ENCODE peak calls at places on chromosomes 16 and 17, in six cellular contexts. Y is heart right ventricle; D is GM23338; R is right cardiac atrium; S is PC-9; O is naive thymus-derived CD4-positive, alpha-beta T cell. I is an unnamed sample. For H3K4me1, the result is how much of the 10 kb centered on the place peaks cover.

GRCh38 chr17:75454193-75454592 is 2.2 kb upstream of the TMEM94 start:
- DNase-seq in Y (no peak), D (no peak), R (no peak), S (no peak), O (no peak), I (no peak)

GRCh38 chr17:63124958-63125357 is 158.9 kb downstream of the TANC2 start:
- DNase-seq in Y (no peak), D (no peak), R (no peak), S (no peak), O (no peak), I (no peak)

GRCh38 chr16:14028207-14028606 is 42.9 kb upstream of the MRTFB start:
- DNase-seq in Y (no peak), D (no peak), R (no peak), S (peak), O (no peak), I (no peak)

GRCh38 chr16:442976-443375 is 17.5 kb downstream of the RAB11FIP3 start:
- DNase-seq in Y (no peak), D (no peak), R (no peak), S (no peak), O (no peak), I (no peak)

GRCh38 chr16:84410361-84411138 is 42.2 kb downstream of the ATP2C2 start:
- DNase-seq in Y (no peak), D (no peak), R (no peak), S (peak), O (no peak), I (no peak)

GRCh38 chr16:17070882-17071592 is 399.7 kb downstream of the XYLT1 start:
- DNase-seq in Y (no peak), D (peak), R (peak), S (no peak), O (peak), I (no peak)

GRCh38 chr17:58691701-58692238 is at the start of gene TEX14:
- DNase-seq in Y (peak), D (peak), R (no peak), S (no peak), O (no peak), I (peak)

GRCh38 chr16:54933281-54934150 is 2.9 kb downstream of the IRX5 start:
- DNase-seq in Y (no peak), D (peak), R (no peak), S (no peak), O (no peak), I (no peak)

GRCh38 chr16:29029168-29029994 is 44.5 kb downstream of the LAT start:
- DNase-seq in Y (no peak), D (peak), R (no peak), S (peak), O (no peak), I (no peak)

GRCh38 chr16:57530104-57530522 is 6.3 kb downstream of the CCDC102A start:
- DNase-seq in Y (no peak), D (no peak), R (peak), S (no peak), O (peak), I (peak)

GRCh38 chr16:53967172-53967571 is 263.2 kb downstream of the FTO start:
- DNase-seq in Y (no peak), D (no peak), R (peak), S (no peak), O (no peak), I (no peak)

GRCh38 chr16:74680681-74681080 is 14.0 kb upstream of the RFWD3 start:
- DNase-seq in Y (no peak), D (no peak), R (no peak), S (no peak), O (no peak), I (no peak)

GRCh38 chr17:65593870-65594584 is 32.6 kb upstream of the AXIN2 start:
- DNase-seq in Y (no peak), D (no peak), R (no peak), S (no peak), O (no peak), I (no peak)

GRCh38 chr16:25020112-25020591 is 5.0 kb upstream of the ARHGAP17 start:
- DNase-seq in Y (no peak), D (no peak), R (no peak), S (no peak), O (no peak), I (no peak)
- H3K4me3 ChIP-seq in Y (no peak), D (no peak), R (no peak), S (no peak), O (no peak), I (no peak)

GRCh38 chr17:3887811-3888210 is 5.0 kb downstream of the CAMKK1 start:
- DNase-seq in Y (no peak), D (no peak), R (no peak), S (no peak), O (no peak), I (no peak)

GRCh38 chr17:3888343-3889171 is 4.3 kb downstream of the CAMKK1 start:
- DNase-seq in Y (peak), D (peak), R (peak), S (peak), O (no peak), I (peak)

GRCh38 chr17:3885970-3886369 is 6.9 kb downstream of the CAMKK1 start:
- DNase-seq in Y (no peak), D (no peak), R (peak), S (peak), O (no peak), I (no peak)

GRCh38 chr17:3886776-3887175 is 6.1 kb downstream of the CAMKK1 start:
- DNase-seq in Y (no peak), D (no peak), R (peak), S (no peak), O (no peak), I (no peak)

GRCh38 chr17:3887394-3887793 is 5.5 kb downstream of the CAMKK1 start:
- DNase-seq in Y (no peak), D (no peak), R (peak), S (no peak), O (no peak), I (no peak)
- H3K4me1 ChIP-seq in Y (under half), D (under half), R (under half), S (half or more), O (under half), I (half or more)

GRCh38 chr17:45320931-45321461 is 4.2 kb upstream of the MAP3K14 start:
- DNase-seq in Y (no peak), D (no peak), R (no peak), S (peak), O (no peak), I (no peak)
- H3K27ac ChIP-seq in Y (peak), D (no peak), R (no peak), S (peak), O (no peak), I (peak)

DNA sequence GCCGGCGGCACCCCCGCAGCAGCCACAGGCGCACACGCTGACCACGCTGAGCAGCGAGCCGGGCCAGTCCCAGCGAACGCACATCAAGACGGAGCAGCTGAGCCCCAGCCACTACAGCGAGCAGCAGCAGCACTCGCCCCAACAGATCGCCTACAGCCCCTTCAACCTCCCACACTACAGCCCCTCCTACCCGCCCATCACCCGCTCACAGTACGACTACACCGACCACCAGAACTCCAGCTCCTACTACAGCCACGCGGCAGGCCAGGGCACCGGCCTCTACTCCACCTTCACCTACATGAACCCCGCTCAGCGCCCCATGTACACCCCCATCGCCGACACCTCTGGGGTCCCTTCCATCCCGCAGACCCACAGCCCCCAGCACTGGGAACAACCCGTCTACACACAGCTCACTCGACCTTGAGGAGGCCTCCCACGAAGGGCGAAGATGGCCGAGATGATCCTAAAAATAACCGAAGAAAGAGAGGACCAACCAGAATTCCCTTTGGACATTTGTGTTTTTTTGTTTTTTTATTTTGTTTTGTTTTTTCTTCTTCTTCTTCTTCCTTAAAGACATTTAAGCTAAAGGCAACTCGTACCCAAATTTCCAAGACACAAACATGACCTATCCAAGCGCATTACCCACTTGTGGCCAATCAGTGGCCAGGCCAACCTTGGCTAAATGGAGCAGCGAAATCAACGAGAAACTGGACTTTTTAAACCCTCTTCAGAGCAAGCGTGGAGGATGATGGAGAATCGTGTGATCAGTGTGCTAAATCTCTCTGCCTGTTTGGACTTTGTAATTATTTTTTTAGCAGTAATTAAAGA is 3.4 kb downstream of the SOX9 start:
- DNase-seq in Y (peak), D (peak), R (peak), S (no peak), O (no peak), I (no peak)
- H3K4me3 ChIP-seq in Y (peak), D (peak), R (peak), S (peak), O (no peak), I (peak)

GRCh38 chr17:78759203-78759968 is 22.7 kb downstream of the CYTH1 start:
- DNase-seq in Y (peak), D (no peak), R (peak), S (no peak), O (peak), I (peak)

GRCh38 chr17:78763561-78763960 is 18.5 kb downstream of the CYTH1 start:
- DNase-seq in Y (no peak), D (no peak), R (no peak), S (no peak), O (no peak), I (no peak)

GRCh38 chr17:78762007-78762406 is 20.1 kb downstream of the CYTH1 start:
- DNase-seq in Y (no peak), D (no peak), R (no peak), S (no peak), O (no peak), I (no peak)

GRCh38 chr17:78764871-78765270 is 17.2 kb downstream of the CYTH1 start:
- DNase-seq in Y (no peak), D (no peak), R (no peak), S (no peak), O (no peak), I (no peak)

GRCh38 chr17:78759969-78760352 is 22.1 kb downstream of the CYTH1 start:
- DNase-seq in Y (no peak), D (no peak), R (no peak), S (no peak), O (no peak), I (no peak)
- H3K4me1 ChIP-seq in Y (under half), D (under half), R (under half), S (under half), O (half or more), I (half or more)

GRCh38 chr17:69448431-69449102 is 34.1 kb downstream of the MAP2K6 start:
- DNase-seq in Y (peak), D (peak), R (peak), S (no peak), O (no peak), I (peak)
- H3K27ac ChIP-seq in Y (no peak), D (peak), R (no peak), S (no peak), O (no peak), I (peak)

GRCh38 chr16:56303066-56303705 is 111.9 kb downstream of the GNAO1 start:
- DNase-seq in Y (no peak), D (no peak), R (no peak), S (no peak), O (no peak), I (no peak)

GRCh38 chr16:56303880-56304279 is 112.6 kb downstream of the GNAO1 start:
- DNase-seq in Y (no peak), D (no peak), R (no peak), S (no peak), O (no peak), I (no peak)

GRCh38 chr16:56307534-56307873 is 116.2 kb downstream of the GNAO1 start:
- DNase-seq in Y (no peak), D (no peak), R (no peak), S (no peak), O (no peak), I (no peak)

GRCh38 chr16:56306690-56307533 is 115.6 kb downstream of the GNAO1 start:
- DNase-seq in Y (no peak), D (no peak), R (no peak), S (no peak), O (no peak), I (no peak)

GRCh38 chr16:56305956-56306565 is 114.8 kb downstream of the GNAO1 start:
- DNase-seq in Y (no peak), D (peak), R (no peak), S (no peak), O (no peak), I (no peak)
- H3K4me3 ChIP-seq in Y (no peak), D (no peak), R (no peak), S (no peak), O (no peak), I (no peak)

I was measured in left ventricle myocardium inferior.